ENCODE peak calls at places on chromosomes 11 and 22, in eight cellular contexts. One of them, this sample, is unnamed.

GRCh38 chr22:19700790-19701419 is 13.4 kb upstream of the SEPTIN5 start:
- DNase-seq in gastrocnemius medialis: no peak
- DNase-seq in NCI-H2171 treated with DMSO at 0.1 percent for 48 hours: no peak
- DNase-seq in caudate nucleus: no peak
- DNase-seq in amygdala: no peak
- DNase-seq in breast epithelium: no peak
- DNase-seq in stimulated activated CD4-positive, alpha-beta T cell treated with anti-CD3 and anti-CD28 coated beads, Interleukin-1b, Interleukin-23, amount 100 ng/mL, for 24 hours: no peak
- DNase-seq in NCI-H748 treated with DMSO at 0.1 percent for 48 hours: no peak
- DNase-seq in this sample: no peak

GRCh38 chr11:77473001-77473800 is 693 bp downstream of the PAK1 start:
- DNase-seq in NCI-H2171 treated with DMSO at 0.1 percent for 48 hours: peak
- DNase-seq in NCI-H748 treated with DMSO at 0.1 percent for 48 hours: peak
- DNase-seq in gastrocnemius medialis: peak
- DNase-seq in stimulated activated CD4-positive, alpha-beta T cell treated with anti-CD3 and anti-CD28 coated beads, Interleukin-1b, Interleukin-23, amount 100 ng/mL, for 24 hours: peak
- DNase-seq in breast epithelium: peak
- DNase-seq in amygdala: peak
- DNase-seq in caudate nucleus: no peak
- DNase-seq in this sample: no peak

GRCh38 chr11:72353861-72354260 is 80.5 kb downstream of the CLPB start:
- DNase-seq in caudate nucleus: no peak
- DNase-seq in breast epithelium: no peak
- DNase-seq in NCI-H748 treated with DMSO at 0.1 percent for 48 hours: peak
- DNase-seq in gastrocnemius medialis: no peak
- DNase-seq in NCI-H2171 treated with DMSO at 0.1 percent for 48 hours: no peak
- DNase-seq in stimulated activated CD4-positive, alpha-beta T cell treated with anti-CD3 and anti-CD28 coated beads, Interleukin-1b, Interleukin-23, amount 100 ng/mL, for 24 hours: no peak
- DNase-seq in amygdala: no peak
- DNase-seq in this sample: peak

GRCh38 chr11:116379185-116379828 is 393.5 kb downstream of the BUD13 start:
- DNase-seq in NCI-H2171 treated with DMSO at 0.1 percent for 48 hours: no peak
- DNase-seq in caudate nucleus: no peak
- DNase-seq in amygdala: no peak
- DNase-seq in NCI-H748 treated with DMSO at 0.1 percent for 48 hours: no peak
- DNase-seq in gastrocnemius medialis: no peak
- DNase-seq in breast epithelium: no peak
- DNase-seq in stimulated activated CD4-positive, alpha-beta T cell treated with anti-CD3 and anti-CD28 coated beads, Interleukin-1b, Interleukin-23, amount 100 ng/mL, for 24 hours: no peak
- DNase-seq in this sample: peak

GRCh38 chr11:13644997-13645667 is 23.3 kb upstream of the FAR1 start:
- DNase-seq in breast epithelium: no peak
- DNase-seq in caudate nucleus: no peak
- DNase-seq in NCI-H748 treated with DMSO at 0.1 percent for 48 hours: no peak
- DNase-seq in stimulated activated CD4-positive, alpha-beta T cell treated with anti-CD3 and anti-CD28 coated beads, Interleukin-1b, Interleukin-23, amount 100 ng/mL, for 24 hours: no peak
- DNase-seq in NCI-H2171 treated with DMSO at 0.1 percent for 48 hours: no peak
- DNase-seq in amygdala: no peak
- DNase-seq in gastrocnemius medialis: no peak
- DNase-seq in this sample: no peak

GRCh38 chr11:77209663-77210062 is 81.6 kb downstream of the MYO7A start:
- DNase-seq in NCI-H2171 treated with DMSO at 0.1 percent for 48 hours: no peak
- DNase-seq in caudate nucleus: no peak
- DNase-seq in NCI-H748 treated with DMSO at 0.1 percent for 48 hours: no peak
- DNase-seq in stimulated activated CD4-positive, alpha-beta T cell treated with anti-CD3 and anti-CD28 coated beads, Interleukin-1b, Interleukin-23, amount 100 ng/mL, for 24 hours: no peak
- DNase-seq in breast epithelium: no peak
- DNase-seq in amygdala: no peak
- DNase-seq in gastrocnemius medialis: no peak
- DNase-seq in this sample: no peak

GRCh38 chr11:61446211-61446651 is 16.3 kb downstream of the SDHAF2 start:
- DNase-seq in caudate nucleus: peak
- DNase-seq in gastrocnemius medialis: peak
- DNase-seq in breast epithelium: peak
- DNase-seq in stimulated activated CD4-positive, alpha-beta T cell treated with anti-CD3 and anti-CD28 coated beads, Interleukin-1b, Interleukin-23, amount 100 ng/mL, for 24 hours: peak
- DNase-seq in amygdala: peak
- DNase-seq in NCI-H748 treated with DMSO at 0.1 percent for 48 hours: peak
- DNase-seq in NCI-H2171 treated with DMSO at 0.1 percent for 48 hours: peak
- DNase-seq in this sample: peak

GRCh38 chr11:73402834-73403185 is 26.6 kb downstream of the RELT start:
- DNase-seq in caudate nucleus: no peak
- DNase-seq in NCI-H748 treated with DMSO at 0.1 percent for 48 hours: no peak
- DNase-seq in gastrocnemius medialis: no peak
- DNase-seq in stimulated activated CD4-positive, alpha-beta T cell treated with anti-CD3 and anti-CD28 coated beads, Interleukin-1b, Interleukin-23, amount 100 ng/mL, for 24 hours: no peak
- DNase-seq in breast epithelium: no peak
- DNase-seq in amygdala: no peak
- DNase-seq in NCI-H2171 treated with DMSO at 0.1 percent for 48 hours: peak
- DNase-seq in this sample: no peak

GRCh38 chr11:20070459-20070858 is 89.8 kb downstream of the DBX1 start:
- DNase-seq in NCI-H2171 treated with DMSO at 0.1 percent for 48 hours: no peak
- DNase-seq in NCI-H748 treated with DMSO at 0.1 percent for 48 hours: peak
- DNase-seq in breast epithelium: no peak
- DNase-seq in stimulated activated CD4-positive, alpha-beta T cell treated with anti-CD3 and anti-CD28 coated beads, Interleukin-1b, Interleukin-23, amount 100 ng/mL, for 24 hours: no peak
- DNase-seq in gastrocnemius medialis: no peak
- DNase-seq in caudate nucleus: no peak
- DNase-seq in amygdala: no peak
- DNase-seq in this sample: no peak

This sample was measured in H1.